ENCODE peak calls at places on chromosomes 2 and 18, in nine cellular contexts. S is fibroblast of lung, Y is spleen, Q is lung, I is neural progenitor cell, C is transverse colon, J is heart left ventricle, B is endodermal cell, U is left ventricle myocardium inferior. D is an unnamed sample.
A peak's percentile ranks its signal among the peaks of the same experiment; 100 is the strongest.

GRCh38 chr18:13364721-13365205 is 146.2 kb downstream of the LDLRAD4 start:
- DNase-seq in Y (no peak), S (no peak), Q (no peak), U (no peak), I (no peak), B (peak; percentile 45), J (no peak), C (no peak), D (no peak)

GRCh38 chr2:138752231-138752956 is 27.8 kb downstream of the NXPH2 start:
- DNase-seq in Q (no peak), C (no peak), J (no peak), U (no peak), S (peak; percentile 87), B (no peak), I (no peak), Y (no peak), D (no peak)

GRCh38 chr2:160354677-160355076 is 138.9 kb downstream of the RBMS1 start:
- DNase-seq in J (no peak), B (no peak), S (no peak), C (no peak), U (no peak), I (no peak), Y (no peak), Q (no peak), D (no peak)

GRCh38 chr2:188181439-188181838 is 110.2 kb upstream of the GULP1 start:
- DNase-seq in I (peak; percentile 61), J (no peak), B (peak; percentile 62), Q (no peak), C (no peak), U (no peak), S (no peak), Y (no peak), D (no peak)

GRCh38 chr2:109333414-109334194 is 204.6 kb downstream of the SH3RF3 start:
- DNase-seq in B (peak; percentile 69), J (no peak), Q (no peak), Y (no peak), I (peak; percentile 35), C (no peak), U (no peak), S (no peak), D (no peak)

GRCh38 chr2:2791606-2792005 is 460.5 kb upstream of the MYT1L start:
- DNase-seq in B (no peak), U (no peak), C (no peak), Q (no peak), I (no peak), S (no peak), Y (no peak), J (no peak), D (no peak)

GRCh38 chr2:223519471-223519870 is 82.7 kb downstream of the SCG2 start:
- DNase-seq in Q (no peak), S (no peak), B (no peak), Y (no peak), C (no peak), J (no peak), I (no peak), U (no peak), D (no peak)

GRCh38 chr2:172613035-172613434 is 57.1 kb downstream of the PDK1 start:
- DNase-seq in J (no peak), S (peak; percentile 14), C (no peak), Q (no peak), U (no peak), I (peak; percentile 33), Y (no peak), B (peak; percentile 54), D (no peak)

GRCh38 chr2:148561389-148561788 is 83.2 kb upstream of the EPC2 start:
- DNase-seq in I (peak; percentile 34), Y (no peak), U (no peak), Q (no peak), C (no peak), S (no peak), J (no peak), B (no peak), D (no peak)

GRCh38 chr18:73724908-73725307 is 422.7 kb downstream of the FBXO15 start:
- DNase-seq in B (no peak), J (no peak), I (no peak), S (peak; percentile 20), Q (no peak), Y (no peak), C (no peak), U (no peak), D (no peak)

GRCh38 chr2:201383156-201383555 is 26.0 kb upstream of the FLACC1 start:
- DNase-seq in J (no peak), I (no peak), U (no peak), Q (no peak), Y (no peak), B (no peak), C (no peak), S (no peak), D (peak; percentile 33)

GRCh38 chr2:113240915-113241911 is 37.5 kb downstream of the PAX8 start:
- DNase-seq in S (peak; percentile 100), J (peak; percentile 89), B (no peak), Q (peak; percentile 76), U (peak; percentile 41), I (no peak), Y (no peak), C (peak; percentile 52), D (no peak)

GRCh38 chr2:120712180-120712678 is 23.4 kb upstream of the GLI2 start:
- DNase-seq in J (no peak), U (no peak), C (no peak), B (peak; percentile 47), I (no peak), S (peak; percentile 72), Y (peak; percentile 69), Q (no peak), D (no peak)

GRCh38 chr2:11746807-11747459 is 501 bp downstream of the LPIN1 start:
- DNase-seq in B (peak; percentile 81), U (peak; percentile 31), Y (no peak), C (no peak), J (no peak), Q (peak; percentile 42), I (peak; percentile 62), S (peak; percentile 38), D (peak; percentile 66)

GRCh38 chr2:134988994-134989605 is 58.1 kb downstream of the MAP3K19 start:
- DNase-seq in S (peak; percentile 25), Q (no peak), J (no peak), C (no peak), Y (no peak), I (peak; percentile 24), U (no peak), B (no peak), D (no peak)

GRCh38 chr2:44233450-44234128 is 41.7 kb upstream of the SLC3A1 start:
- DNase-seq in S (peak; percentile 83), Q (no peak), C (no peak), B (no peak), J (no peak), Y (no peak), U (no peak), I (peak; percentile 18), D (no peak)

GRCh38 chr18:34643982-34644381 is 66.1 kb upstream of the DTNA start:
- DNase-seq in B (no peak), I (no peak), J (no peak), Q (no peak), C (no peak), Y (no peak), S (peak; percentile 22), U (no peak), D (no peak)

GRCh38 chr18:79377187-79377891 is 18.4 kb upstream of the NFATC1 start:
- DNase-seq in U (no peak), Y (peak; percentile 74), S (no peak), J (no peak), B (no peak), I (no peak), Q (no peak), C (no peak), D (no peak)

GRCh38 chr2:159065313-159065712 is 96.9 kb downstream of the TANC1 start:
- DNase-seq in C (no peak), B (no peak), J (no peak), S (peak; percentile 44), Q (no peak), U (no peak), I (no peak), Y (no peak), D (no peak)

GRCh38 chr18:31064130-31064529 is 21.6 kb upstream of the DSC3 start:
- DNase-seq in J (no peak), Y (no peak), B (no peak), U (no peak), S (peak; percentile 75), I (no peak), C (no peak), Q (no peak), D (no peak)

GRCh38 chr2:224577541-224577940 is 7.6 kb downstream of the CUL3 start:
- DNase-seq in B (no peak), Q (no peak), S (no peak), Y (no peak), I (no peak), C (no peak), U (no peak), J (no peak), D (no peak)
- H3K36me3 ChIP-seq in B (peaks cover 16% of the 10 kb centered on the region), Q (peaks cover 2% of the 10 kb centered on the region), S (no peaks in the 10 kb centered on the region), Y (no peaks in the 10 kb centered on the region), I (peaks cover 3% of the 10 kb centered on the region), C (no peaks in the 10 kb centered on the region), U (no peaks in the 10 kb centered on the region), J (no peaks in the 10 kb centered on the region), D (no peaks in the 10 kb centered on the region)

GRCh38 chr18:58661423-58661822 is 9.8 kb upstream of the MALT1 start:
- DNase-seq in C (no peak), U (no peak), J (no peak), B (no peak), S (no peak), Q (no peak), Y (no peak), I (peak; percentile 13), D (no peak)
- TF ChIP-seq CTCF in C (no peak), U (peak; percentile 56), J (peak; percentile 17), B (peak; percentile 71), S (peak; percentile 29), Q (no peak), Y (no peak), I (no peak), D (no peak)

DNA sequence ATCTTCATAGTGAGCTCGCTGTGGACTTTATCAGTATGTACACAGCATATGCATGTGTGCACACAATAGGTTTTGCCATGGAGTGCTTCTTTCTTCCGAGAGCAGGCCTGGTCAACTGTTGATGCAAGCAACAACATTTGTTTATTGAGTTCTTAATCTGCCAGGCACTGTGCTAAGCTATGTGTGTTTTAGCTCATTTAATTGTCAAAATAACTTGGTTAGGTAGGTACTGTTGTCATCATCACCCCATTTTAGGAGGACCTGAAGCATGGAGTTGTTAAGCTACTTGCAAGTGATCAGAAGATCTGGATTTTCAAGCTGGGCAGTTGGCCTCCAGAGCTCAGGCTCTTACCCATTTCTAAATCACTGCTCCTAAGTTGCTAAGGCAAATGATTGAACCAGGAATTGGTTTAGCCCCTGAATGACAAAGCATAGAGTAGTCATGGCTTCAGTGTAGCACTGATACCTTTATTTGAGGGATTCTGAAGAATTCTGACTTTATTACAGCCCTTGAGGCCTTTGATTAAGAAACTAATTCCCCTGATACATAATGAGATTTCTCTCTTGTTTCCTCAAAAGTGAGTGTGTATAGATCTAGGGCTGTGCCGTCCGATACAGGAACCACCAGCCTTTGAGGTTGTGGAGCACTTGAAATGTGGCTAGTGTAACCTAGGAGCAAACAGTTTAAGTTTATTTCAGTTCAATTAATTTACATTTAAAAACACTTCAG is 132.9 kb downstream of the FMNL2 start:
- DNase-seq in I (no peak), S (no peak), B (no peak), Q (no peak), J (no peak), C (no peak), U (no peak), Y (no peak), D (no peak)
- H3K27ac ChIP-seq in I (no peak overlapping the region), S (no peak overlapping the region), B (no peak overlapping the region), Q (peak overlapping the region; percentile 89), J (no peak overlapping the region), C (peak overlapping the region; percentile 77), U (peak overlapping the region; percentile 65), Y (peak overlapping the region; percentile 47), D (no peak overlapping the region)

GRCh38 chr2:17818235-17818634 is 2.0 kb downstream of the MSGN1 start:
- DNase-seq in S (no peak), Y (no peak), U (no peak), Q (no peak), J (no peak), B (no peak), C (no peak), I (no peak), D (no peak)
- H3K36me3 ChIP-seq in S (no peaks in the 10 kb centered on the region), Y (no peaks in the 10 kb centered on the region), U (no peaks in the 10 kb centered on the region), Q (no peaks in the 10 kb centered on the region), J (no peaks in the 10 kb centered on the region), B (no peaks in the 10 kb centered on the region), C (no peaks in the 10 kb centered on the region), I (no peaks in the 10 kb centered on the region), D (no peaks in the 10 kb centered on the region)